ENCODE peak calls at places on chromosomes 7 and 10, in four cellular contexts. E is kidney, I is hepatocyte, B is tibial artery. T is an unnamed sample. For H3K9me3, the result is how much of the 10 kb centered on the place peaks cover.

GRCh38 chr7:90212149-90212495 is 582 bp downstream of the STEAP2 start:
- DNase-seq in E (no peak), I (no peak), B (no peak), T (no peak)

GRCh38 chr10:3014968-3015367 is 52.4 kb upstream of the PFKP start:
- DNase-seq in E (no peak), I (no peak), B (no peak), T (no peak)

GRCh38 chr7:70571403-70571911 is 560.5 kb upstream of the GALNT17 start:
- DNase-seq in E (no peak), I (peak), B (no peak), T (no peak)

GRCh38 chr10:26215923-26216576 is 524 bp upstream of the GAD2 start:
- DNase-seq in E (peak), I (peak), B (no peak), T (no peak)

GRCh38 chr7:101814996-101815825 is 2.2 kb upstream of the CUX1 start:
- DNase-seq in E (peak), I (peak), B (peak), T (no peak)

GRCh38 chr10:3172081-3172445 is 519 bp downstream of the PITRM1 start:
- DNase-seq in E (peak), I (peak), B (no peak), T (no peak)

GRCh38 chr10:26743091-26743490 is 45.6 kb downstream of the PDSS1 start:
- DNase-seq in E (no peak), I (no peak), B (no peak), T (no peak)

GRCh38 chr10:11163990-11164805 is 146.5 kb downstream of the CELF2 start:
- DNase-seq in E (no peak), I (no peak), B (no peak), T (no peak)

GRCh38 chr10:101284171-101285092 is 55.2 kb upstream of the LBX1 start:
- DNase-seq in E (no peak), I (no peak), B (no peak), T (no peak)

GRCh38 chr7:128865996-128866877 is 3.6 kb downstream of the ATP6V1F start:
- DNase-seq in E (no peak), I (no peak), B (no peak), T (no peak)

GRCh38 chr7:154350892-154351291 is 298.7 kb downstream of the DPP6 start:
- DNase-seq in E (no peak), I (no peak), B (no peak), T (no peak)

GRCh38 chr10:44858017-44858371 is 53.1 kb upstream of the TMEM72 start:
- DNase-seq in E (no peak), I (no peak), B (no peak), T (no peak)

GRCh38 chr10:3265081-3265480 is 92.5 kb upstream of the PITRM1 start:
- DNase-seq in E (no peak), I (no peak), B (no peak), T (no peak)

GRCh38 chr7:31073486-31074383 is 21.6 kb downstream of the ADCYAP1R1 start:
- DNase-seq in E (peak), I (no peak), B (no peak), T (no peak)

GRCh38 chr10:130360826-130361311 is 224.7 kb downstream of the GLRX3 start:
- DNase-seq in E (no peak), I (no peak), B (no peak), T (no peak)

GRCh38 chr10:97532935-97533671 is 34.4 kb downstream of the UBTD1 start:
- DNase-seq in E (no peak), I (no peak), B (no peak), T (no peak)

GRCh38 chr10:73186266-73186665 is 18.3 kb downstream of the FAM149B1 start:
- DNase-seq in E (no peak), I (no peak), B (no peak), T (no peak)

GRCh38 chr10:116783011-116783655 is 40.8 kb upstream of the HSPA12A start:
- DNase-seq in E (no peak), I (no peak), B (no peak), T (no peak)

GRCh38 chr7:74254858-74255379 is 720 bp upstream of the RFC2 start:
- DNase-seq in E (no peak), I (no peak), B (no peak), T (no peak)

GRCh38 chr10:23095966-23096813 is 811 bp downstream of the MSRB2 start:
- DNase-seq in E (peak), I (peak), B (peak), T (no peak)

GRCh38 chr10:43396928-43397624 is 11.9 kb downstream of the HNRNPF start:
- DNase-seq in E (peak), I (peak), B (peak), T (no peak)

GRCh38 chr7:102260856-102261255 is 25.8 kb upstream of the SH2B2 start:
- DNase-seq in E (peak), I (peak), B (no peak), T (no peak)

GRCh38 chr10:114697061-114697598 is 39.1 kb upstream of the ABLIM1 start:
- DNase-seq in E (peak), I (no peak), B (no peak), T (peak)

GRCh38 chr7:128399991-128400390 is 9.8 kb downstream of the IMPDH1 start:
- DNase-seq in E (no peak), I (no peak), B (no peak), T (no peak)

GRCh38 chr7:45092100-45092930 is 3.5 kb upstream of the NACAD start:
- DNase-seq in E (no peak), I (no peak), B (peak), T (no peak)

GRCh38 chr10:106467506-106467905 is 697.0 kb downstream of the SORCS1 start:
- DNase-seq in E (no peak), I (peak), B (peak), T (no peak)

GRCh38 chr10:32357056-32357735 is 10.2 kb upstream of the EPC1 start:
- DNase-seq in E (no peak), I (no peak), B (no peak), T (no peak)

GRCh38 chr7:12595148-12595547 is 24.6 kb downstream of the SCIN start:
- DNase-seq in E (no peak), I (no peak), B (no peak), T (no peak)

GRCh38 chr7:149414745-149415390 is 46.0 kb downstream of the ZNF777 start:
- DNase-seq in E (peak), I (peak), B (peak), T (peak)

GRCh38 chr7:79692015-79692414 is 238.5 kb upstream of the MAGI2 start:
- DNase-seq in E (no peak), I (no peak), B (no peak), T (peak)

GRCh38 chr7:36487756-36488336 is 98.2 kb downstream of the ANLN start:
- DNase-seq in E (no peak), I (peak), B (no peak), T (no peak)

GRCh38 chr7:125670926-125671572 is 741.4 kb upstream of the POT1 start:
- DNase-seq in E (no peak), I (peak), B (no peak), T (no peak)

GRCh38 chr7:52862321-52862720 is 173.1 kb upstream of the POM121L12 start:
- DNase-seq in E (no peak), I (no peak), B (no peak), T (no peak)

GRCh38 chr10:92816106-92816505 is 32.2 kb upstream of the EXOC6 start:
- DNase-seq in E (no peak), I (no peak), B (no peak), T (no peak)

GRCh38 chr10:65375528-65375927 is 1550.3 kb upstream of the LRRTM3 start:
- DNase-seq in E (no peak), I (no peak), B (no peak), T (no peak)

GRCh38 chr7:6228363-6228762 is 44.1 kb downstream of the CYTH3 start:
- DNase-seq in E (no peak), I (no peak), B (no peak), T (no peak)

GRCh38 chr10:4443419-4443818 is 382.6 kb upstream of the AKR1E2 start:
- DNase-seq in E (no peak), I (no peak), B (no peak), T (no peak)
- H3K9me3 ChIP-seq in E (under half), I (under half), B (under half), T (under half)

DNA sequence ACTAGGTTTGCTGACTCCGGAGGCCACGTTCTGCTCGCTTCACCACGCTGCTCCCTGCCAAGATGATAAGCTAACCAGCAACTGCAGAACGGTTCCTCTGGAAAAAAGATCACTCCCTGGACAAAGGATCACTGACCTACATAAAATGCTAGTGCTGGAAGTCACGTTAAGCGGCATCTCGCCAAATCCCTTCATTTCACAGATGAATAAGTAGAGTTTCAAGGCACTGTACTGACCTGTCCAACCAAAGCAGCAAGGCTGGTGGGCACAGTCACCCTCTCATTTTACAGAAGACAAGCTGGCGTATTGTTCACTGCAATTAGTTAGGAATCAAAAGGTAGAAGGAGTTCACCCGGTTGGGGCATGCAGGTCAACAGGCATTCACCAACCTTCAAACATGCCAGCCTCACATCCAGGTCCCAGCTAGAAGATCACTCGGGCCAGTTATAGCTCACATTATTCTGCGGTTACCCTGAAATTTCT is 33.0 kb downstream of the HIPK2 start:
- DNase-seq in E (peak), I (no peak), B (no peak), T (no peak)
- H3K27ac ChIP-seq in E (peak), I (no peak), B (peak), T (no peak)

DNA sequence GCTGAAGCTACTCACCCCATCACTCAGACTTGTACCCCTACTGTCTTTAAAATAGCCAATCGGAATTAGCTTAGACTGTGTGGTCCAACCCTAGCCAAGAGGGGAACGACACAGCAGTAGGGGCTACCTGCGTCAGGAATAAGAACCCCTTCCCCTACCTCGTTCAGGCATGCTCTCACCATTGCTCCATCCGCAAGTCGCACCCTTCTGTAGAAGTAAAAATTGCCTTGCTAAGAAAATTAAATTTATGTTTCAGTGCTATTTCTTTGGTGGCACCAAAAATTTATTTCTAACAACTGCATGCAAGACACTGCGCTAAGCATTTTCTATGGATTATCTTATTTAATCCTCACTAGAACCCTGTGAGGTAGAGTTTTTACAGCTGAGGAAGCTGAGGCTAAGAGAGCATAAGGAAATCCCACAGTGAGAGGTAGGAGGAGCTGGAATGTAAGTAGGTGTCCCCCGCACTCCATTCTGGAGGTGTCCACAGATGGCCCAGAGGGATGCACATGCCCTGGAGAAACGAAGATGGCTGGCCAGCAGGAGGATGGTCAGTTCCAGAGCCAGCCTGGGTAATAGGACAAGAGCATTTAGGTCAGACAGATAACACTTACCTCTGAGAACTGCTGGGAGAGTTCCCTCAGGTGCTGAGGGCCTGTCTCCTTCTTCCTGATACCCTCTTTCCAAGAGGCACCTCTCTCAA is 15.3 kb upstream of the CACUL1 start:
- DNase-seq in E (no peak), I (no peak), B (no peak), T (no peak)
- H3K9me3 ChIP-seq in E (under half), I (under half), B (under half), T (under half)

DNA sequence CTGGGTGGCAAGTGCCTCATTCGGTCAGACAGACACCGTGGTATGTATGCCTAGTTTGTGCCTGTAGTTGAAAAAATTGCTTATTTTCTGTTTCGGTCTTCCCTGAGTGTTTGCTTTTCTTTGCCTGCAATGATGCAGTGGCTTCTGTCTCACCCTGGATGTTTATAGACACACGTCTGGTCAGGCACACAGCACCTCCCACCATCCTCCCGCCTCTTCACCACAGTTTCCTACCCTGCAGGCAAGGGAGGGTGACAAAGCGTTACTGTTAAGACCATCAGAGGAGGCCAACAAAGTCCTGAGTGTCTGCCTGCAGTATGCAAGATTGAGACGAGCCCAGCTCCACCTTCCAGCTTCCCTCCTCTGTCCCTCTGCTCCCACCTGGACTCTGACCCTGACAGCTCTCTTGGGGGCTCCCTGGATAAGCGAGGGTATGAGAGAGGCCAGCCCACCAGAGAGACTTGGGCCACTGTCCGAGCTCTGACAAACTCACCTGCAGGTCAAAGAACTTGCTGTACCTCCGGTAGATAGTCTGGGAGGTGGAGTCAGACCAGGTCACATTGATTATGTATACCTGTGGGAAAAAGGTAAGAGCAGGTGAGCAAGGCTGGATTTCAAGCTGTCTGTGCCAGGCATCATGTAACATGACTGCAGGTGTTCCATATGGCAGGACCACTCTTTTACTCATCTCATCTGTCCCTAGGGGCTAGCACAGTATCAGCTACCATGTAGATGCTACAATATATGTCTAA is 54.4 kb downstream of the SH3PXD2A start:
- DNase-seq in E (no peak), I (no peak), B (no peak), T (peak)
- H3K27ac ChIP-seq in E (no peak), I (peak), B (no peak), T (peak)

GRCh38 chr7:268991-269390 is 21.0 kb upstream of the FOXL3 start:
- DNase-seq in E (peak), I (no peak), B (no peak), T (no peak)
- H3K9me3 ChIP-seq in E (under half), I (under half), B (under half), T (under half)

GRCh38 chr10:113047605-113047962 is 97.5 kb downstream of the TCF7L2 start:
- DNase-seq in E (peak), I (no peak), B (peak), T (no peak)
- H3K27ac ChIP-seq in E (no peak), I (peak), B (peak), T (no peak)

GRCh38 chr7:98994046-98994944 is 116.0 kb downstream of the TRRAP start:
- DNase-seq in E (no peak), I (no peak), B (peak), T (no peak)

GRCh38 chr7:98995111-98995510 is 116.8 kb downstream of the TRRAP start:
- DNase-seq in E (no peak), I (no peak), B (no peak), T (no peak)

GRCh38 chr7:98991141-98991540 is 112.8 kb downstream of the TRRAP start:
- DNase-seq in E (no peak), I (no peak), B (peak), T (no peak)

GRCh38 chr7:98992076-98992475 is 113.7 kb downstream of the TRRAP start:
- DNase-seq in E (no peak), I (no peak), B (peak), T (no peak)

GRCh38 chr7:98993024-98993897 is 114.9 kb downstream of the TRRAP start:
- DNase-seq in E (no peak), I (no peak), B (peak), T (no peak)
- H3K9me3 ChIP-seq in E (under half), I (under half), B (under half), T (under half)

GRCh38 chr7:158403013-158403821 is 184.4 kb downstream of the PTPRN2 start:
- DNase-seq in E (no peak), I (no peak), B (no peak), T (no peak)

GRCh38 chr7:158404031-158404761 is 183.4 kb downstream of the PTPRN2 start:
- DNase-seq in E (no peak), I (no peak), B (no peak), T (no peak)

GRCh38 chr7:158406817-158407216 is 180.8 kb downstream of the PTPRN2 start:
- DNase-seq in E (no peak), I (peak), B (no peak), T (no peak)

GRCh38 chr7:158406364-158406763 is 181.3 kb downstream of the PTPRN2 start:
- DNase-seq in E (no peak), I (peak), B (peak), T (no peak)

DNA sequence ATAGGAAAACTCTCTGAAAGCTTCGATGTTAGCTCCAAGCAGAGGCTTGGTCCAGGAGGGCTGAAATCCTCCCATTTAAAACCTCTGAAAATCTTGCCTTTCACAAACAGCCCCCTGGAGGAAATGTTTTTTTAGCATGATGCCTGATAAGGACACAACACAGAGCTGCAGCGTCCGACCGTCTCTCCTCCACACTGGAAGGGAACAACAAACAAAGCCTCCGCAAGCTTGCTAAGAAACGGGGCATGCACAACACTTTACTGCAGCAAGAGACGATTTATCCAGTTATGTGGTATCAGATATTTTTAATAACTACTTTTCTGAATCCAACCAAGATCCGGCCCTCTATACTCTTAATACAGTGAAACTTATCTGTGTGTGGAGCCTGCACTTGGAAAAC is 182.3 kb downstream of the PTPRN2 start:
- DNase-seq in E (no peak), I (no peak), B (no peak), T (no peak)
- H3K27ac ChIP-seq in E (no peak), I (no peak), B (no peak), T (no peak)

GRCh38 chr10:48898426-48898825 is 41.2 kb downstream of the LRRC18 start:
- DNase-seq in E (no peak), I (no peak), B (no peak), T (no peak)

GRCh38 chr10:48899781-48900180 is 39.9 kb downstream of the LRRC18 start:
- DNase-seq in E (no peak), I (no peak), B (no peak), T (no peak)

GRCh38 chr10:48895198-48895720 is 44.4 kb downstream of the LRRC18 start:
- DNase-seq in E (no peak), I (no peak), B (no peak), T (no peak)

GRCh38 chr10:48897438-48897790 is 42.2 kb downstream of the LRRC18 start:
- DNase-seq in E (no peak), I (no peak), B (no peak), T (no peak)

GRCh38 chr10:48896756-48897437 is 42.7 kb downstream of the LRRC18 start:
- DNase-seq in E (peak), I (no peak), B (no peak), T (no peak)
- H3K9me3 ChIP-seq in E (under half), I (under half), B (under half), T (under half)

DNA sequence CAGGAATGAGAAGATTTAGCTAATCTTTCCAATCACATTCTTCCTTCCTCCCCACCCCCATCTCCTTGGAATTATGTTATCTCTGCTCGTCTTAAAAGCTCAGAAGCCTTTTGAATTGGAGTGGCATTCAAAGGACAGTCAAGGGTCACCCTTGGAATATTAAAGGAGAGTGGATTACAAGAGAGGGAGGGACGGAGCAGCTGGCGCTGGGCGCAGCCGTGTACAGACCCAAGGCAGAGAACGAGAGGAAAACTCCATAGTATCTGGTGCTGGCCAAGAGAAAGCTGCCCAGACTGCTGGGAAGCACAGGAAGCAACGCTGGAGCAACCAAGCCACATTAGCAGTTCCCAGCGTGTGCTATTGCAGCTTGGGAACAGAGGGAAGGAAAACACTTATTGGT is 95.7 kb downstream of the POU6F2 start:
- DNase-seq in E (peak), I (peak), B (no peak), T (no peak)
- H3K27ac ChIP-seq in E (no peak), I (no peak), B (no peak), T (no peak)